ENCODE peak calls at places on chromosomes 6 and 20, in eight cellular contexts. F is ELF-1, G is endothelial cell, W is sciatic nerve, H is brain pericyte, X is Right ventricle myocardium superior, D is K562, U is EL. P is an unnamed sample.

GRCh38 chr6:146892613-146893401 is 294.0 kb downstream of the ADGB start:
- DNase-seq in F (no peak), G (no peak), W (no peak), H (no peak), X (no peak), D (no peak), U (peak), P (no peak)

GRCh38 chr6:18019539-18020534 is 32.4 kb upstream of the KIF13A start:
- DNase-seq in F (no peak), G (no peak), W (no peak), H (no peak), X (peak), D (no peak), U (no peak), P (no peak)

GRCh38 chr6:36427781-36428345 is 14.8 kb downstream of the PXT1 start:
- DNase-seq in F (no peak), G (no peak), W (no peak), H (no peak), X (no peak), D (no peak), U (peak), P (no peak)

GRCh38 chr20:63431944-63432343 is 40.5 kb downstream of the KCNQ2 start:
- DNase-seq in F (no peak), G (no peak), W (no peak), H (no peak), X (no peak), D (no peak), U (no peak), P (no peak)

GRCh38 chr6:13421425-13422057 is 65.9 kb downstream of the GFOD1 start:
- DNase-seq in F (no peak), G (no peak), W (no peak), H (no peak), X (no peak), D (no peak), U (no peak), P (no peak)

GRCh38 chr6:18154507-18155272 is at the start of gene TPMT:
- DNase-seq in F (no peak), G (peak), W (peak), H (no peak), X (no peak), D (no peak), U (no peak), P (no peak)

GRCh38 chr6:106063448-106063850 is 22.7 kb upstream of the PRDM1 start:
- DNase-seq in F (no peak), G (no peak), W (no peak), H (no peak), X (no peak), D (no peak), U (peak), P (no peak)

GRCh38 chr6:37173573-37174195 is 3.7 kb downstream of the PIM1 start:
- DNase-seq in F (peak), G (no peak), W (no peak), H (no peak), X (no peak), D (no peak), U (no peak), P (no peak)

GRCh38 chr6:28683945-28684538 is 158.4 kb downstream of the GPX5 start:
- DNase-seq in F (peak), G (peak), W (no peak), H (no peak), X (no peak), D (peak), U (peak), P (no peak)